ENCODE peak calls at places on chromosomes 16 and 17, in seven cellular contexts. One of them, this sample, is unnamed.

GRCh38 chr17:2364132-2365116 is 27.1 kb downstream of the SGSM2 start:
- DNase-seq in activated CD8-positive, alpha-beta T cell treated with anti-CD3 and anti-CD28 coated beads, Interleukin-2, amount 10 ng/mL, durations not matched to agents 7 days and 5 days: no peak
- DNase-seq in cardiac fibroblast: no peak
- DNase-seq in C1 segment of cervical spinal cord: no peak
- DNase-seq in aorta: peak; percentile 48
- DNase-seq in T-helper 9 cell: no peak
- DNase-seq in activated effector memory CD4-positive, alpha-beta T cell treated with Interleukin-2 at 50 U/mL for 16 hours: no peak
- DNase-seq in this sample: no peak

GRCh38 chr17:65246252-65246651 is 109.1 kb downstream of the RGS9 start:
- DNase-seq in activated CD8-positive, alpha-beta T cell treated with anti-CD3 and anti-CD28 coated beads, Interleukin-2, amount 10 ng/mL, durations not matched to agents 7 days and 5 days: no peak
- DNase-seq in cardiac fibroblast: no peak
- DNase-seq in C1 segment of cervical spinal cord: no peak
- DNase-seq in aorta: no peak
- DNase-seq in T-helper 9 cell: no peak
- DNase-seq in activated effector memory CD4-positive, alpha-beta T cell treated with Interleukin-2 at 50 U/mL for 16 hours: no peak
- DNase-seq in this sample: no peak

GRCh38 chr17:67366193-67367157 is at the start of gene PSMD12:
- DNase-seq in activated CD8-positive, alpha-beta T cell treated with anti-CD3 and anti-CD28 coated beads, Interleukin-2, amount 10 ng/mL, durations not matched to agents 7 days and 5 days: peak; percentile 95
- DNase-seq in cardiac fibroblast: peak; percentile 93
- DNase-seq in C1 segment of cervical spinal cord: peak; percentile 89
- DNase-seq in aorta: peak; percentile 97
- DNase-seq in T-helper 9 cell: peak; percentile 92
- DNase-seq in activated effector memory CD4-positive, alpha-beta T cell treated with Interleukin-2 at 50 U/mL for 16 hours: peak; percentile 93
- DNase-seq in this sample: peak; percentile 95

GRCh38 chr17:44585315-44585714 is 28.0 kb downstream of the FZD2 start:
- DNase-seq in activated CD8-positive, alpha-beta T cell treated with anti-CD3 and anti-CD28 coated beads, Interleukin-2, amount 10 ng/mL, durations not matched to agents 7 days and 5 days: no peak
- DNase-seq in cardiac fibroblast: no peak
- DNase-seq in C1 segment of cervical spinal cord: no peak
- DNase-seq in aorta: no peak
- DNase-seq in T-helper 9 cell: no peak
- DNase-seq in activated effector memory CD4-positive, alpha-beta T cell treated with Interleukin-2 at 50 U/mL for 16 hours: no peak
- DNase-seq in this sample: no peak

GRCh38 chr17:35079547-35079946 is 16.0 kb upstream of the RFFL start:
- DNase-seq in activated CD8-positive, alpha-beta T cell treated with anti-CD3 and anti-CD28 coated beads, Interleukin-2, amount 10 ng/mL, durations not matched to agents 7 days and 5 days: no peak
- DNase-seq in cardiac fibroblast: no peak
- DNase-seq in C1 segment of cervical spinal cord: no peak
- DNase-seq in aorta: no peak
- DNase-seq in T-helper 9 cell: no peak
- DNase-seq in activated effector memory CD4-positive, alpha-beta T cell treated with Interleukin-2 at 50 U/mL for 16 hours: no peak
- DNase-seq in this sample: no peak

GRCh38 chr16:66057056-66057455 is 309.4 kb upstream of the CDH5 start:
- DNase-seq in activated CD8-positive, alpha-beta T cell treated with anti-CD3 and anti-CD28 coated beads, Interleukin-2, amount 10 ng/mL, durations not matched to agents 7 days and 5 days: no peak
- DNase-seq in cardiac fibroblast: no peak
- DNase-seq in C1 segment of cervical spinal cord: no peak
- DNase-seq in aorta: no peak
- DNase-seq in T-helper 9 cell: no peak
- DNase-seq in activated effector memory CD4-positive, alpha-beta T cell treated with Interleukin-2 at 50 U/mL for 16 hours: no peak
- DNase-seq in this sample: no peak

GRCh38 chr17:53757559-53757958 is 65.2 kb upstream of the KIF2B start:
- DNase-seq in activated CD8-positive, alpha-beta T cell treated with anti-CD3 and anti-CD28 coated beads, Interleukin-2, amount 10 ng/mL, durations not matched to agents 7 days and 5 days: no peak
- DNase-seq in cardiac fibroblast: no peak
- DNase-seq in C1 segment of cervical spinal cord: no peak
- DNase-seq in aorta: no peak
- DNase-seq in T-helper 9 cell: no peak
- DNase-seq in activated effector memory CD4-positive, alpha-beta T cell treated with Interleukin-2 at 50 U/mL for 16 hours: no peak
- DNase-seq in this sample: no peak

GRCh38 chr17:38510424-38511125 is 82.3 kb downstream of the ARHGAP23 start:
- DNase-seq in activated CD8-positive, alpha-beta T cell treated with anti-CD3 and anti-CD28 coated beads, Interleukin-2, amount 10 ng/mL, durations not matched to agents 7 days and 5 days: no peak
- DNase-seq in cardiac fibroblast: peak; percentile 55
- DNase-seq in C1 segment of cervical spinal cord: no peak
- DNase-seq in aorta: no peak
- DNase-seq in T-helper 9 cell: no peak
- DNase-seq in activated effector memory CD4-positive, alpha-beta T cell treated with Interleukin-2 at 50 U/mL for 16 hours: no peak
- DNase-seq in this sample: no peak

GRCh38 chr17:27491713-27492190 is 35.5 kb downstream of the KSR1 start:
- DNase-seq in activated CD8-positive, alpha-beta T cell treated with anti-CD3 and anti-CD28 coated beads, Interleukin-2, amount 10 ng/mL, durations not matched to agents 7 days and 5 days: no peak
- DNase-seq in cardiac fibroblast: no peak
- DNase-seq in C1 segment of cervical spinal cord: no peak
- DNase-seq in aorta: no peak
- DNase-seq in T-helper 9 cell: no peak
- DNase-seq in activated effector memory CD4-positive, alpha-beta T cell treated with Interleukin-2 at 50 U/mL for 16 hours: no peak
- DNase-seq in this sample: no peak

GRCh38 chr17:78883090-78883532 is 19.9 kb downstream of the CEP295NL start:
- DNase-seq in activated CD8-positive, alpha-beta T cell treated with anti-CD3 and anti-CD28 coated beads, Interleukin-2, amount 10 ng/mL, durations not matched to agents 7 days and 5 days: no peak
- DNase-seq in cardiac fibroblast: peak; percentile 81
- DNase-seq in C1 segment of cervical spinal cord: no peak
- DNase-seq in aorta: peak; percentile 91
- DNase-seq in T-helper 9 cell: no peak
- DNase-seq in activated effector memory CD4-positive, alpha-beta T cell treated with Interleukin-2 at 50 U/mL for 16 hours: no peak
- DNase-seq in this sample: peak; percentile 59

GRCh38 chr17:697682-698081 is 17.0 kb downstream of the VPS53 start:
- DNase-seq in activated CD8-positive, alpha-beta T cell treated with anti-CD3 and anti-CD28 coated beads, Interleukin-2, amount 10 ng/mL, durations not matched to agents 7 days and 5 days: no peak
- DNase-seq in cardiac fibroblast: no peak
- DNase-seq in C1 segment of cervical spinal cord: no peak
- DNase-seq in aorta: no peak
- DNase-seq in T-helper 9 cell: no peak
- DNase-seq in activated effector memory CD4-positive, alpha-beta T cell treated with Interleukin-2 at 50 U/mL for 16 hours: no peak
- DNase-seq in this sample: no peak

GRCh38 chr16:57592591-57593003 is 35.8 kb upstream of the ADGRG1 start:
- DNase-seq in activated CD8-positive, alpha-beta T cell treated with anti-CD3 and anti-CD28 coated beads, Interleukin-2, amount 10 ng/mL, durations not matched to agents 7 days and 5 days: peak; percentile 94
- DNase-seq in cardiac fibroblast: no peak
- DNase-seq in C1 segment of cervical spinal cord: no peak
- DNase-seq in aorta: no peak
- DNase-seq in T-helper 9 cell: peak; percentile 46
- DNase-seq in activated effector memory CD4-positive, alpha-beta T cell treated with Interleukin-2 at 50 U/mL for 16 hours: peak; percentile 74
- DNase-seq in this sample: peak; percentile 39

GRCh38 chr16:1749152-1750117 is 21.9 kb downstream of the NME3 start:
- DNase-seq in activated CD8-positive, alpha-beta T cell treated with anti-CD3 and anti-CD28 coated beads, Interleukin-2, amount 10 ng/mL, durations not matched to agents 7 days and 5 days: no peak
- DNase-seq in cardiac fibroblast: no peak
- DNase-seq in C1 segment of cervical spinal cord: no peak
- DNase-seq in aorta: no peak
- DNase-seq in T-helper 9 cell: no peak
- DNase-seq in activated effector memory CD4-positive, alpha-beta T cell treated with Interleukin-2 at 50 U/mL for 16 hours: no peak
- DNase-seq in this sample: no peak

GRCh38 chr16:79776243-79776884 is 175.8 kb upstream of the MAF start:
- DNase-seq in activated CD8-positive, alpha-beta T cell treated with anti-CD3 and anti-CD28 coated beads, Interleukin-2, amount 10 ng/mL, durations not matched to agents 7 days and 5 days: no peak
- DNase-seq in cardiac fibroblast: peak; percentile 48
- DNase-seq in C1 segment of cervical spinal cord: no peak
- DNase-seq in aorta: no peak
- DNase-seq in T-helper 9 cell: no peak
- DNase-seq in activated effector memory CD4-positive, alpha-beta T cell treated with Interleukin-2 at 50 U/mL for 16 hours: no peak
- DNase-seq in this sample: no peak

GRCh38 chr16:77250395-77250794 is 51.2 kb downstream of the SYCE1L start:
- DNase-seq in activated CD8-positive, alpha-beta T cell treated with anti-CD3 and anti-CD28 coated beads, Interleukin-2, amount 10 ng/mL, durations not matched to agents 7 days and 5 days: no peak
- DNase-seq in cardiac fibroblast: no peak
- DNase-seq in C1 segment of cervical spinal cord: no peak
- DNase-seq in aorta: no peak
- DNase-seq in T-helper 9 cell: no peak
- DNase-seq in activated effector memory CD4-positive, alpha-beta T cell treated with Interleukin-2 at 50 U/mL for 16 hours: no peak
- DNase-seq in this sample: no peak

GRCh38 chr16:89573826-89574680 is 1.5 kb upstream of the CPNE7 start:
- DNase-seq in activated CD8-positive, alpha-beta T cell treated with anti-CD3 and anti-CD28 coated beads, Interleukin-2, amount 10 ng/mL, durations not matched to agents 7 days and 5 days: no peak
- DNase-seq in cardiac fibroblast: no peak
- DNase-seq in C1 segment of cervical spinal cord: no peak
- DNase-seq in aorta: no peak
- DNase-seq in T-helper 9 cell: no peak
- DNase-seq in activated effector memory CD4-positive, alpha-beta T cell treated with Interleukin-2 at 50 U/mL for 16 hours: no peak
- DNase-seq in this sample: no peak

GRCh38 chr16:69105501-69106361 is at the start of gene HAS3:
- DNase-seq in activated CD8-positive, alpha-beta T cell treated with anti-CD3 and anti-CD28 coated beads, Interleukin-2, amount 10 ng/mL, durations not matched to agents 7 days and 5 days: peak; percentile 51
- DNase-seq in cardiac fibroblast: peak; percentile 74
- DNase-seq in C1 segment of cervical spinal cord: no peak
- DNase-seq in aorta: peak; percentile 57
- DNase-seq in T-helper 9 cell: no peak
- DNase-seq in activated effector memory CD4-positive, alpha-beta T cell treated with Interleukin-2 at 50 U/mL for 16 hours: no peak
- DNase-seq in this sample: peak; percentile 79

GRCh38 chr17:16423226-16423872 is 8.0 kb downstream of the TRPV2 start:
- DNase-seq in activated CD8-positive, alpha-beta T cell treated with anti-CD3 and anti-CD28 coated beads, Interleukin-2, amount 10 ng/mL, durations not matched to agents 7 days and 5 days: no peak
- DNase-seq in cardiac fibroblast: no peak
- DNase-seq in C1 segment of cervical spinal cord: no peak
- DNase-seq in aorta: no peak
- DNase-seq in T-helper 9 cell: no peak
- DNase-seq in activated effector memory CD4-positive, alpha-beta T cell treated with Interleukin-2 at 50 U/mL for 16 hours: no peak
- DNase-seq in this sample: no peak